ENCODE peak calls at places on chromosomes 4 and X, in six cellular contexts. One of them, this sample, is unnamed.

GRCh38 chrX:18668059-18668458 is 3.8 kb downstream of the RS1 start:
- DNase-seq in omental fat pad: no peak
- DNase-seq in NCI-H1105: no peak
- DNase-seq in fibroblast of villous mesenchyme: no peak
- DNase-seq in GOT3: no peak
- DNase-seq in CD4-positive, alpha-beta T cell: no peak
- DNase-seq in this sample: no peak

GRCh38 chrX:73855546-73855945 is 292.5 kb downstream of the CHIC1 start:
- DNase-seq in omental fat pad: peak
- DNase-seq in NCI-H1105: peak
- DNase-seq in fibroblast of villous mesenchyme: peak
- DNase-seq in GOT3: peak
- DNase-seq in CD4-positive, alpha-beta T cell: peak
- DNase-seq in this sample: no peak

GRCh38 chr4:147799986-147800555 is 68.2 kb downstream of the ARHGAP10 start:
- DNase-seq in omental fat pad: no peak
- DNase-seq in NCI-H1105: no peak
- DNase-seq in fibroblast of villous mesenchyme: no peak
- DNase-seq in GOT3: no peak
- DNase-seq in CD4-positive, alpha-beta T cell: peak
- DNase-seq in this sample: no peak

GRCh38 chrX:81120936-81121351 is 80.8 kb downstream of the HMGN5 start:
- DNase-seq in omental fat pad: no peak
- DNase-seq in NCI-H1105: no peak
- DNase-seq in fibroblast of villous mesenchyme: peak
- DNase-seq in GOT3: no peak
- DNase-seq in CD4-positive, alpha-beta T cell: no peak
- DNase-seq in this sample: no peak

GRCh38 chr4:119735136-119735770 is 106.6 kb upstream of the PDE5A start:
- DNase-seq in omental fat pad: no peak
- DNase-seq in NCI-H1105: no peak
- DNase-seq in fibroblast of villous mesenchyme: peak
- DNase-seq in GOT3: no peak
- DNase-seq in CD4-positive, alpha-beta T cell: no peak
- DNase-seq in this sample: no peak

GRCh38 chrX:46642145-46642544 is 68.6 kb downstream of the CHST7 start:
- DNase-seq in omental fat pad: no peak
- DNase-seq in NCI-H1105: peak
- DNase-seq in fibroblast of villous mesenchyme: peak
- DNase-seq in GOT3: no peak
- DNase-seq in CD4-positive, alpha-beta T cell: no peak
- DNase-seq in this sample: no peak

GRCh38 chr4:169251291-169252235 is 19.2 kb downstream of the SH3RF1 start:
- DNase-seq in omental fat pad: no peak
- DNase-seq in NCI-H1105: no peak
- DNase-seq in fibroblast of villous mesenchyme: no peak
- DNase-seq in GOT3: no peak
- DNase-seq in CD4-positive, alpha-beta T cell: no peak
- DNase-seq in this sample: no peak

GRCh38 chr4:138047290-138047689 is 194.9 kb downstream of the SLC7A11 start:
- DNase-seq in omental fat pad: no peak
- DNase-seq in NCI-H1105: no peak
- DNase-seq in fibroblast of villous mesenchyme: no peak
- DNase-seq in GOT3: no peak
- DNase-seq in CD4-positive, alpha-beta T cell: no peak
- DNase-seq in this sample: no peak

GRCh38 chr4:154560824-154561231 is 2.0 kb upstream of the FGB start:
- DNase-seq in omental fat pad: no peak
- DNase-seq in NCI-H1105: no peak
- DNase-seq in fibroblast of villous mesenchyme: peak
- DNase-seq in GOT3: no peak
- DNase-seq in CD4-positive, alpha-beta T cell: no peak
- DNase-seq in this sample: no peak

GRCh38 chrX:106611682-106612402 is at the start of gene RADX:
- DNase-seq in omental fat pad: no peak
- DNase-seq in NCI-H1105: peak
- DNase-seq in fibroblast of villous mesenchyme: peak
- DNase-seq in GOT3: peak
- DNase-seq in CD4-positive, alpha-beta T cell: peak
- DNase-seq in this sample: peak

GRCh38 chr4:123107444-123108252 is 185.3 kb upstream of the NUDT6 start:
- DNase-seq in omental fat pad: no peak
- DNase-seq in NCI-H1105: no peak
- DNase-seq in fibroblast of villous mesenchyme: no peak
- DNase-seq in GOT3: no peak
- DNase-seq in CD4-positive, alpha-beta T cell: no peak
- DNase-seq in this sample: no peak

GRCh38 chrX:94524867-94525266 is 850.9 kb downstream of the FAM133A start:
- DNase-seq in omental fat pad: no peak
- DNase-seq in NCI-H1105: no peak
- DNase-seq in fibroblast of villous mesenchyme: no peak
- DNase-seq in GOT3: no peak
- DNase-seq in CD4-positive, alpha-beta T cell: no peak
- DNase-seq in this sample: no peak

GRCh38 chrX:6440647-6441046 is 94.3 kb downstream of the VCX3A start:
- DNase-seq in omental fat pad: no peak
- DNase-seq in NCI-H1105: no peak
- DNase-seq in fibroblast of villous mesenchyme: no peak
- DNase-seq in GOT3: no peak
- DNase-seq in CD4-positive, alpha-beta T cell: no peak
- DNase-seq in this sample: no peak

GRCh38 chrX:21305799-21306336 is 68.3 kb upstream of the CNKSR2 start:
- DNase-seq in omental fat pad: no peak
- DNase-seq in NCI-H1105: no peak
- DNase-seq in fibroblast of villous mesenchyme: no peak
- DNase-seq in GOT3: no peak
- DNase-seq in CD4-positive, alpha-beta T cell: no peak
- DNase-seq in this sample: no peak

GRCh38 chr4:26369132-26370036 is 48.6 kb downstream of the RBPJ start:
- DNase-seq in omental fat pad: no peak
- DNase-seq in NCI-H1105: no peak
- DNase-seq in fibroblast of villous mesenchyme: no peak
- DNase-seq in GOT3: no peak
- DNase-seq in CD4-positive, alpha-beta T cell: no peak
- DNase-seq in this sample: no peak

GRCh38 chr4:3834186-3834920 is 68.2 kb downstream of the ADRA2C start:
- DNase-seq in omental fat pad: no peak
- DNase-seq in NCI-H1105: no peak
- DNase-seq in fibroblast of villous mesenchyme: no peak
- DNase-seq in GOT3: no peak
- DNase-seq in CD4-positive, alpha-beta T cell: no peak
- DNase-seq in this sample: no peak

GRCh38 chrX:33324099-33324498 is 112.8 kb upstream of the DMD start:
- DNase-seq in omental fat pad: no peak
- DNase-seq in NCI-H1105: no peak
- DNase-seq in fibroblast of villous mesenchyme: no peak
- DNase-seq in GOT3: no peak
- DNase-seq in CD4-positive, alpha-beta T cell: no peak
- DNase-seq in this sample: no peak

GRCh38 chr4:62487016-62487415 is 1286.9 kb downstream of the ADGRL3 start:
- DNase-seq in omental fat pad: no peak
- DNase-seq in NCI-H1105: no peak
- DNase-seq in fibroblast of villous mesenchyme: no peak
- DNase-seq in GOT3: no peak
- DNase-seq in CD4-positive, alpha-beta T cell: no peak
- DNase-seq in this sample: no peak

GRCh38 chr4:142463195-142463594 is 382.9 kb downstream of the INPP4B start:
- DNase-seq in omental fat pad: no peak
- DNase-seq in NCI-H1105: no peak
- DNase-seq in fibroblast of villous mesenchyme: no peak
- DNase-seq in GOT3: no peak
- DNase-seq in CD4-positive, alpha-beta T cell: no peak
- DNase-seq in this sample: no peak

GRCh38 chrX:154040307-154040756 is 20.6 kb upstream of the IRAK1 start:
- DNase-seq in omental fat pad: no peak
- DNase-seq in NCI-H1105: no peak
- DNase-seq in fibroblast of villous mesenchyme: peak
- DNase-seq in GOT3: no peak
- DNase-seq in CD4-positive, alpha-beta T cell: no peak
- DNase-seq in this sample: no peak

GRCh38 chr4:1241936-1242505 is 6.9 kb downstream of the CTBP1 start:
- DNase-seq in omental fat pad: no peak
- DNase-seq in NCI-H1105: no peak
- DNase-seq in fibroblast of villous mesenchyme: no peak
- DNase-seq in GOT3: no peak
- DNase-seq in CD4-positive, alpha-beta T cell: no peak
- DNase-seq in this sample: peak

GRCh38 chr4:122152699-122153328 is 683 bp downstream of the BLTP1 start:
- DNase-seq in omental fat pad: peak
- DNase-seq in NCI-H1105: peak
- DNase-seq in fibroblast of villous mesenchyme: peak
- DNase-seq in GOT3: no peak
- DNase-seq in CD4-positive, alpha-beta T cell: peak
- DNase-seq in this sample: no peak

GRCh38 chrX:71236858-71237257 is 13.8 kb downstream of the GJB1 start:
- DNase-seq in omental fat pad: no peak
- DNase-seq in NCI-H1105: no peak
- DNase-seq in fibroblast of villous mesenchyme: no peak
- DNase-seq in GOT3: no peak
- DNase-seq in CD4-positive, alpha-beta T cell: no peak
- DNase-seq in this sample: no peak

GRCh38 chr4:14115106-14115505 is 487.6 kb upstream of the BOD1L1 start:
- DNase-seq in omental fat pad: no peak
- DNase-seq in NCI-H1105: no peak
- DNase-seq in fibroblast of villous mesenchyme: no peak
- DNase-seq in GOT3: no peak
- DNase-seq in CD4-positive, alpha-beta T cell: no peak
- DNase-seq in this sample: no peak

GRCh38 chr4:78568640-78569261 is 17.2 kb downstream of the ANXA3 start:
- DNase-seq in omental fat pad: no peak
- DNase-seq in NCI-H1105: no peak
- DNase-seq in fibroblast of villous mesenchyme: peak
- DNase-seq in GOT3: no peak
- DNase-seq in CD4-positive, alpha-beta T cell: no peak
- DNase-seq in this sample: no peak

GRCh38 chr4:38902695-38903094 is 35.1 kb downstream of the FAM114A1 start:
- DNase-seq in omental fat pad: no peak
- DNase-seq in NCI-H1105: no peak
- DNase-seq in fibroblast of villous mesenchyme: no peak
- DNase-seq in GOT3: no peak
- DNase-seq in CD4-positive, alpha-beta T cell: no peak
- DNase-seq in this sample: no peak

GRCh38 chr4:139718833-139719232 is 53.2 kb downstream of the MGST2 start:
- DNase-seq in omental fat pad: no peak
- DNase-seq in NCI-H1105: no peak
- DNase-seq in fibroblast of villous mesenchyme: no peak
- DNase-seq in GOT3: no peak
- DNase-seq in CD4-positive, alpha-beta T cell: no peak
- DNase-seq in this sample: no peak

GRCh38 chrX:111254896-111255693 is 15.2 kb downstream of the CAPN6 start:
- DNase-seq in omental fat pad: no peak
- DNase-seq in NCI-H1105: no peak
- DNase-seq in fibroblast of villous mesenchyme: no peak
- DNase-seq in GOT3: no peak
- DNase-seq in CD4-positive, alpha-beta T cell: no peak
- DNase-seq in this sample: no peak

This sample was measured in ascending aorta.